ENCODE peak calls at places on chromosomes 16 and 17, in four cellular contexts. M, T, V and U are unnamed samples.

GRCh38 chr17:7384489-7385081 is 3.7 kb downstream of the TNK1 start:
- DNase-seq in M (no peak), T (no peak), V (no peak), U (no peak)

GRCh38 chr17:4807534-4808377 is 804 bp downstream of the PLD2 start:
- DNase-seq in M (no peak), T (no peak), V (no peak), U (no peak)

GRCh38 chr16:14641206-14641605 is 8.5 kb downstream of the BFAR start:
- DNase-seq in M (no peak), T (peak), V (no peak), U (no peak)

GRCh38 chr17:4365628-4366311 is 705 bp downstream of the UBE2G1 start:
- DNase-seq in M (no peak), T (peak), V (peak), U (no peak)

GRCh38 chr17:4744999-4745969 is 5.6 kb upstream of the CXCL16 start:
- DNase-seq in M (no peak), T (no peak), V (peak), U (no peak)

GRCh38 chr16:59573528-59574271 is 839.6 kb upstream of the GOT2 start:
- DNase-seq in M (no peak), T (no peak), V (no peak), U (no peak)

GRCh38 chr17:6995500-6996255 is at the start of gene ALOX12:
- DNase-seq in M (peak), T (no peak), V (peak), U (no peak)

GRCh38 chr17:78854508-78854907 is 13.9 kb upstream of the USP36 start:
- DNase-seq in M (no peak), T (no peak), V (no peak), U (no peak)

GRCh38 chr17:56029980-56030624 is 123.2 kb upstream of the ANKFN1 start:
- DNase-seq in M (no peak), T (no peak), V (no peak), U (no peak)

GRCh38 chr17:29112780-29113295 is 67.4 kb downstream of the MYO18A start:
- DNase-seq in M (no peak), T (no peak), V (no peak), U (no peak)

GRCh38 chr17:26962255-26963162 is 331.4 kb upstream of the WSB1 start:
- DNase-seq in M (no peak), T (no peak), V (no peak), U (no peak)

GRCh38 chr16:14454391-14454790 is 175.7 kb downstream of the PARN start:
- DNase-seq in M (no peak), T (no peak), V (no peak), U (no peak)

GRCh38 chr16:83779881-83780280 is 27.9 kb upstream of the HSBP1 start:
- DNase-seq in M (no peak), T (no peak), V (no peak), U (no peak)

GRCh38 chr16:57941016-57941656 is 29.8 kb downstream of the CNGB1 start:
- DNase-seq in M (peak), T (no peak), V (no peak), U (no peak)

GRCh38 chr16:89199241-89200123 is 855 bp downstream of the SLC22A31 start:
- DNase-seq in M (no peak), T (no peak), V (no peak), U (no peak)

GRCh38 chr16:66486199-66486772 is 59.2 kb downstream of the BEAN1 start:
- DNase-seq in M (no peak), T (peak), V (no peak), U (no peak)

GRCh38 chr16:11635127-11635652 is 33.1 kb upstream of the SNN start:
- DNase-seq in M (no peak), T (no peak), V (no peak), U (no peak)

GRCh38 chr17:77840156-77840555 is 118.3 kb upstream of the TNRC6C start:
- DNase-seq in M (peak), T (peak), V (no peak), U (no peak)

GRCh38 chr16:4263504-4264436 is 9.1 kb downstream of the TFAP4 start:
- DNase-seq in M (peak), T (peak), V (peak), U (no peak)
- TF ChIP-seq POLR2AphosphoS5 in M (no peak), T (no peak), V (peak), U (no peak)

GRCh38 chr16:1966460-1966859 is at the start of gene RNF151:
- DNase-seq in M (no peak), T (no peak), V (no peak), U (no peak)

GRCh38 chr16:1964046-1964505 is 550 bp downstream of the RPS2 start:
- DNase-seq in M (no peak), T (no peak), V (no peak), U (no peak)

GRCh38 chr16:1968146-1968953 is 1.7 kb downstream of the RNF151 start:
- DNase-seq in M (no peak), T (no peak), V (no peak), U (no peak)

GRCh38 chr16:1964506-1965471 is at the start of gene RPS2:
- DNase-seq in M (peak), T (peak), V (peak), U (peak)

DNA sequence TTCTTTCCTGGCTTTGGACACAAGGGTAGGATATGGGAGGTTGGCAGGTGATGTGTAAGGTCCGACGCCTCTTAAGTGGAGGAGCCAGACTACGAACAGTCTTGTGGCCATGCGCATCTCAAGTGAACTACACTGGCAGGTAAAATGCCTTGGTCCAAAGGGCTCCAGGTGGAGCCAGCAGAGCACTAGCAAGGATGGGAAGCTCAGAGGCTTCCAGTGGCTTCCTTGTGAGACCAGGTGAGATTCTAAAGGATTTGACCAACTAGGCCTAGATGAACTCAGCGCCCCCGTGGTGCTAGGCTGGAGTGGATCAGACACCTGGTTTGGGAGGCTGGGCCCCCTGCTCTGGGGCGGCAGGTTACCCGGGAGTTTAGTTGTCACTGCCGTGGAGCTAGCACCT is 984 bp upstream of the RPS2 start:
- DNase-seq in M (no peak), T (no peak), V (no peak), U (no peak)
- TF ChIP-seq POLR2AphosphoS5 in M (no peak), T (no peak), V (no peak), U (peak)

GRCh38 chr17:60741031-60741430 is 63.4 kb downstream of the BCAS3 start:
- DNase-seq in M (no peak), T (no peak), V (no peak), U (no peak)

GRCh38 chr17:60743282-60743681 is 65.6 kb downstream of the BCAS3 start:
- DNase-seq in M (no peak), T (no peak), V (no peak), U (no peak)

GRCh38 chr17:60745544-60745943 is 67.9 kb downstream of the BCAS3 start:
- DNase-seq in M (no peak), T (no peak), V (no peak), U (no peak)

GRCh38 chr17:60744355-60744958 is 66.8 kb downstream of the BCAS3 start:
- DNase-seq in M (no peak), T (no peak), V (no peak), U (no peak)

DNA sequence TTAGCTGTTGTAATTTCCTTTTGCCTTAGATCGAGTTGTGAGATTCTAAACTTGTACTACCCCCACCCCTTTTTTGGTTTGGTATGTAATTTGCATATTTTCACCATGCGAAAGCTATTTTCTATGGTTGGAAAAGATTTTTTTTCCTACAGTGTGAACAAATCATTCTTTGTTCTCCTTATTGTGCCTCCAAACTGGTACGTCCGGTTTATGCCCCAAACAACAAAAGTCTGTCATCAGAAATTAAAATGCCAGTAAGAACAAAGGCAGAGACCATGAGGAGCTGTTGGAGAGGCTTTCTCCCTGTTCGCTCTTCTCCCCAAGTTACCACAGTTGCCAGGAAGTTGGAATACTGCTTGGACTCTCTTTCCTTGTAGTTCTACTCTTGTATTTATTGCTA is 66.2 kb downstream of the BCAS3 start:
- DNase-seq in M (no peak), T (no peak), V (no peak), U (no peak)
- TF ChIP-seq POLR2AphosphoS5 in M (no peak), T (no peak), V (no peak), U (no peak)

GRCh38 chr17:49989518-49989880 is 5.5 kb downstream of the DLX3 start:
- DNase-seq in M (no peak), T (no peak), V (peak), U (peak)

GRCh38 chr17:49990921-49991320 is 4.1 kb downstream of the DLX3 start:
- DNase-seq in M (no peak), T (no peak), V (peak), U (no peak)

GRCh38 chr17:49992933-49993422 is 2.0 kb downstream of the DLX3 start:
- DNase-seq in M (no peak), T (no peak), V (no peak), U (no peak)

GRCh38 chr17:49992191-49992932 is 2.7 kb downstream of the DLX3 start:
- DNase-seq in M (no peak), T (no peak), V (peak), U (no peak)

GRCh38 chr17:49991409-49991808 is 3.6 kb downstream of the DLX3 start:
- DNase-seq in M (no peak), T (no peak), V (peak), U (no peak)
- TF ChIP-seq POLR2AphosphoS5 in M (no peak), T (no peak), V (no peak), U (no peak)

DNA sequence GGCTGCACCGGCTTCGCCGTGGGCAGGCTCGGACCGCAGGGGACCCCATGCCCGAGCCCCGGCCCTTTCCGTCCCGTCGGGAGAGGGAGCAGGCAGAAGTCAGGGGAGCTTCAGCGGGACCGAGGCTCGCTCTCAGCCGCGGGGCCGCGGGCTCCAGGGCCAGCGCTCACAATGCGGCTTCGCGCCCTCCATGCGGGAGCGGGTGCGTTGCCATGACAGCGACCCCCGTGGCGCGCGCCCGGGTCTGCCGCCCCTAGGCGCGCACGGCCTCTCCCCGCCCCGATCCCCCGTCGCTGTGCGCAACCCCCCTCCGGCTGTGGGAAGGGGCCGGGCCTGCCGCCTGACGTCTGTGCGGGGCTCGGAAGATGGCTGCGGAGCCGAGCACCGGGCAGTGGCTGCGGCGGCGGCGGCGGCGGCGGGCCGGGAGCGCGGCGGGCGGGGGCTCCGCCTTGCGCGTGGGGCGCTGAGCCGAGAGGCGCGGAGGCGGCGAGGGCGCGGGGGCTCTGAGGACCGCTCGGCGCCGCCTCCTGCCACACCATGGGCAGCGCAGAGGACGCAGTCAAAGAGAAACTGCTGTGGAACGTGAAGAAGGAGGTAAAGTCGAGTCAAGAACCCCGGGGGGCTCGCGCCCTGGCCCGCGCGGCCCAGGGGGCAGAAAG is at the start of gene SGSM2:
- DNase-seq in M (no peak), T (peak), V (no peak), U (peak)
- TF ChIP-seq POLR2AphosphoS5 in M (no peak), T (no peak), V (no peak), U (no peak)

DNA sequence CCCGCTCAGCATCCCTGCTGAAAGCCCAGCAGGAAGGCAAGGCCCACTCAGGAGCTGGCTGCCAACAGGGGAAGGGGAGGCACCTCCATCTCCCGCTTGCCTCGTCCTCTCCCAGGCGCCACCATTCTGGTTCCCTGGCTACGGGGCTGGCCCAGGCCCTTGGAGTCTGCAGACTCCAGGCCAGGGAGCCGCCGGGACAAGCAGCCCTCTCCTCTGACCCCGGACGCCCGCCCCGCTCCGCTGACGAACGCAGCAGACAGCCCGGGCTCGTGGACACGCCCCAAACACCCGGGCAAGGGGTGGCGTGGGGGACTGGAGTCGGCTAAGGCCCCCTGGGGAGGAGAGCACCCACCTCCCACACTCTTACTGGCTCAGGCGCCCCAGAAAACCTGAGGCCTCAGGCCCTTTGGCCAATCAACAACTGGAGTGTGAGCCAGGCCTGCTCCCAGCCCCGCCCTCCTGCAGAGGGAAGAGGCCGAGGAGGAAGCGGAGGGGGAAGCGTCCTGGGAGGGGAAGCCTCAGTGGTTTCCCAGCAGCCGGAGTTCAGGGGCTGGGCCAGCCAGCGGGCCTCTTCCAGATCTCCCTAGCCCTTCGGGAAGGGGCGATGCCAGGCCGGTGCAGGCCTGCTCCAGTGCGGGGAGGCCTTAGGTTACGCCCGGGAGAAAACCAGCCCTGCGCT is 4.2 kb downstream of the MNT start:
- DNase-seq in M (peak), T (peak), V (peak), U (no peak)
- TF ChIP-seq POLR2AphosphoS5 in M (peak), T (no peak), V (no peak), U (peak)

DNA sequence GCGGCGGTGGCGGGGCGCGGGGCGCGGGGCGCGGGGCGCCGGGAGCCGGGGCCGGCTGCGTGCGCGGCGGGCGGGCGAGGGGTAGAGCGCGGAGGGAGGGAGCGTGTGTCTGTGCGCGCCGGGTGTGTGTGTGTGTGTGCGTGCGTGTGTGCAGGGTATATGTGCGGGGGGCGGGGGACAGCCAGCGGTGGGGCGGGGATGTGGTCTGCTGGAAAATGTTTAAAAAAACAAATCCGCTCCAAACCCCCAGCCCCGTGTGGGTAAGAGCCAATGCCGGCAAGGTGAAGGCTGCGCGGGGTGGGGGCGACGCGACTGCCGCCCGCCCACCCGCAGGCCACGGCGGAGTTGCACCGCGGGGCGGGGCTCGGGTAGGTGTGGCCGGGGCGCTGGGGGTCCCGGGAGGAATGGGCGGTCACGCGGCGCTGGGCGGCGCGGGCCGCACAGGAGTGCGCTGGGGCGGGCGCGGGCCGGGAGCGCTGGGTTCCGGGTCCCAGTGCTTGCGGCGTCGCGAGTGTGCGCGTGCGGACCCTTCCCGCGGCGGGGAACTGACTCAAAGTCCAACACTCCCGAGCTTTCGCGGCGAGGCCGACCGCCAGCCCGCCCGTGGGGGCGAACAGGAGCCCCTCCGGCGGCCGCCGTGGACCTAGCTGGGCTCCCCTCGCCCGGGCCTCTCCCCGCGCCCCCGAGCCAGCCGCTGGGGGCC is at the start of gene CYGB:
- DNase-seq in M (no peak), T (no peak), V (no peak), U (no peak)
- TF ChIP-seq POLR2AphosphoS5 in M (no peak), T (no peak), V (no peak), U (no peak)